ENCODE peak calls at places on chromosomes 2 and 18, in four cellular contexts. One of them, this sample, is unnamed.

GRCh38 chr18:11883153-11883552 is 25.0 kb downstream of the MPPE1 start:
- DNase-seq in ecto neural progenitor cell: no peak
- DNase-seq in mucosa of gallbladder: no peak
- DNase-seq in NCI-H748 treated with DMSO at 0.1 percent for 48 hours: no peak
- DNase-seq in this sample: no peak

GRCh38 chr18:36655894-36656293 is 172.9 kb downstream of the TPGS2 start:
- DNase-seq in NCI-H748 treated with DMSO at 0.1 percent for 48 hours: no peak
- DNase-seq in ecto neural progenitor cell: no peak
- DNase-seq in mucosa of gallbladder: no peak
- DNase-seq in this sample: no peak

GRCh38 chr2:12715878-12716249 is 872 bp upstream of the TRIB2 start:
- DNase-seq in ecto neural progenitor cell: peak; percentile 81
- DNase-seq in NCI-H748 treated with DMSO at 0.1 percent for 48 hours: peak; percentile 60
- DNase-seq in mucosa of gallbladder: peak; percentile 79
- DNase-seq in this sample: peak; percentile 85

GRCh38 chr2:231604101-231604684 is 11.5 kb downstream of the TEX44 start:
- DNase-seq in NCI-H748 treated with DMSO at 0.1 percent for 48 hours: no peak
- DNase-seq in ecto neural progenitor cell: no peak
- DNase-seq in mucosa of gallbladder: peak; percentile 32
- DNase-seq in this sample: no peak

GRCh38 chr2:152624805-152625204 is 92.5 kb downstream of the PRPF40A start:
- DNase-seq in ecto neural progenitor cell: no peak
- DNase-seq in mucosa of gallbladder: no peak
- DNase-seq in NCI-H748 treated with DMSO at 0.1 percent for 48 hours: no peak
- DNase-seq in this sample: no peak

GRCh38 chr2:128736689-128737545 is 418.2 kb upstream of the HS6ST1 start:
- DNase-seq in mucosa of gallbladder: peak; percentile 82
- DNase-seq in NCI-H748 treated with DMSO at 0.1 percent for 48 hours: peak; percentile 31
- DNase-seq in ecto neural progenitor cell: peak; percentile 92
- DNase-seq in this sample: peak; percentile 84

GRCh38 chr2:187078297-187078696 is 229.3 kb upstream of the ZSWIM2 start:
- DNase-seq in NCI-H748 treated with DMSO at 0.1 percent for 48 hours: no peak
- DNase-seq in mucosa of gallbladder: no peak
- DNase-seq in ecto neural progenitor cell: no peak
- DNase-seq in this sample: no peak

GRCh38 chr18:22542400-22542835 is 124.7 kb upstream of the CTAGE1 start:
- DNase-seq in ecto neural progenitor cell: no peak
- DNase-seq in mucosa of gallbladder: peak; percentile 16
- DNase-seq in NCI-H748 treated with DMSO at 0.1 percent for 48 hours: no peak
- DNase-seq in this sample: peak; percentile 79

GRCh38 chr2:75606851-75607798 is 39.5 kb upstream of the MRPL19 start:
- DNase-seq in NCI-H748 treated with DMSO at 0.1 percent for 48 hours: no peak
- DNase-seq in mucosa of gallbladder: no peak
- DNase-seq in ecto neural progenitor cell: no peak
- DNase-seq in this sample: no peak

GRCh38 chr2:105929506-105929905 is 184.8 kb downstream of the NCK2 start:
- DNase-seq in ecto neural progenitor cell: no peak
- DNase-seq in mucosa of gallbladder: peak; percentile 26
- DNase-seq in NCI-H748 treated with DMSO at 0.1 percent for 48 hours: no peak
- DNase-seq in this sample: no peak

GRCh38 chr2:108575132-108575966 is 41.1 kb downstream of the LIMS1 start:
- DNase-seq in ecto neural progenitor cell: no peak
- DNase-seq in mucosa of gallbladder: no peak
- DNase-seq in NCI-H748 treated with DMSO at 0.1 percent for 48 hours: no peak
- DNase-seq in this sample: no peak

GRCh38 chr2:28160986-28161425 is 231.7 kb upstream of the FOSL2 start:
- DNase-seq in NCI-H748 treated with DMSO at 0.1 percent for 48 hours: no peak
- DNase-seq in ecto neural progenitor cell: no peak
- DNase-seq in mucosa of gallbladder: no peak
- DNase-seq in this sample: no peak

GRCh38 chr18:22921762-22922161 is 11.4 kb upstream of the RBBP8 start:
- DNase-seq in ecto neural progenitor cell: no peak
- DNase-seq in mucosa of gallbladder: no peak
- DNase-seq in NCI-H748 treated with DMSO at 0.1 percent for 48 hours: peak; percentile 74
- DNase-seq in this sample: no peak

GRCh38 chr2:44118257-44118656 is 50.4 kb upstream of the PPM1B start:
- DNase-seq in NCI-H748 treated with DMSO at 0.1 percent for 48 hours: no peak
- DNase-seq in mucosa of gallbladder: no peak
- DNase-seq in ecto neural progenitor cell: no peak
- DNase-seq in this sample: no peak

GRCh38 chr2:38264649-38265322 is 112.3 kb downstream of the ATL2 start:
- DNase-seq in ecto neural progenitor cell: no peak
- DNase-seq in mucosa of gallbladder: no peak
- DNase-seq in NCI-H748 treated with DMSO at 0.1 percent for 48 hours: no peak
- DNase-seq in this sample: no peak

GRCh38 chr2:10647451-10647850 is 42.3 kb downstream of the NOL10 start:
- DNase-seq in ecto neural progenitor cell: no peak
- DNase-seq in NCI-H748 treated with DMSO at 0.1 percent for 48 hours: no peak
- DNase-seq in mucosa of gallbladder: no peak
- DNase-seq in this sample: no peak

GRCh38 chr18:68839701-68840100 is 41.8 kb downstream of the CCDC102B start:
- DNase-seq in NCI-H748 treated with DMSO at 0.1 percent for 48 hours: no peak
- DNase-seq in mucosa of gallbladder: no peak
- DNase-seq in ecto neural progenitor cell: no peak
- DNase-seq in this sample: no peak

GRCh38 chr2:15674637-15675455 is 83.2 kb downstream of the DDX1 start:
- DNase-seq in ecto neural progenitor cell: no peak
- DNase-seq in NCI-H748 treated with DMSO at 0.1 percent for 48 hours: no peak
- DNase-seq in mucosa of gallbladder: peak; percentile 83
- DNase-seq in this sample: no peak